ENCODE peak calls at places on chromosome 10, in ten cellular contexts. C, F, H, X, W, I, L, K, M and J are unnamed samples.

GRCh38 chr10:109866168-109866994 is 56.9 kb downstream of the XPNPEP1 start:
- DNase-seq in C (peak; percentile 49), F (peak; percentile 37), H (no peak), X (peak; percentile 25), W (no peak), I (peak; percentile 28), L (no peak), K (peak; percentile 60), M (no peak), J (no peak)

GRCh38 chr10:118582511-118582910 is 12.9 kb downstream of the PRLHR start:
- DNase-seq in C (no peak), F (no peak), H (no peak), X (no peak), W (no peak), I (no peak), L (no peak), K (no peak), M (no peak), J (no peak)

GRCh38 chr10:124728830-124729661 is 15.1 kb downstream of the FAM53B start:
- DNase-seq in C (no peak), F (no peak), H (no peak), X (no peak), W (no peak), I (no peak), L (no peak), K (no peak), M (no peak), J (no peak)

GRCh38 chr10:69437321-69438259 is 13.7 kb upstream of the TSPAN15 start:
- DNase-seq in C (no peak), F (no peak), H (no peak), X (no peak), W (no peak), I (no peak), L (no peak), K (no peak), M (no peak), J (no peak)

GRCh38 chr10:62724465-62724864 is 80.1 kb upstream of the ADO start:
- DNase-seq in C (no peak), F (no peak), H (no peak), X (no peak), W (no peak), I (no peak), L (no peak), K (no peak), M (no peak), J (no peak)

GRCh38 chr10:338176-339037 is 203.2 kb downstream of the ZMYND11 start:
- DNase-seq in C (no peak), F (no peak), H (no peak), X (peak; percentile 36), W (peak; percentile 73), I (no peak), L (peak; percentile 78), K (no peak), M (no peak), J (no peak)

GRCh38 chr10:34816067-34817002 is 1.2 kb upstream of the PARD3 start:
- DNase-seq in C (peak; percentile 54), F (peak; percentile 55), H (peak; percentile 41), X (no peak), W (no peak), I (peak; percentile 30), L (peak; percentile 40), K (peak; percentile 43), M (peak; percentile 56), J (peak; percentile 44)

GRCh38 chr10:121988361-121989324 is at the start of gene TACC2:
- DNase-seq in C (no peak), F (no peak), H (no peak), X (no peak), W (no peak), I (no peak), L (no peak), K (no peak), M (peak; percentile 79), J (no peak)

GRCh38 chr10:98310721-98311120 is 42.7 kb upstream of the LOXL4 start:
- DNase-seq in C (no peak), F (no peak), H (no peak), X (no peak), W (no peak), I (no peak), L (no peak), K (no peak), M (no peak), J (no peak)

GRCh38 chr10:98307916-98308315 is 39.9 kb upstream of the LOXL4 start:
- DNase-seq in C (no peak), F (no peak), H (no peak), X (no peak), W (no peak), I (no peak), L (no peak), K (no peak), M (no peak), J (no peak)

GRCh38 chr10:98308602-98309365 is 40.8 kb upstream of the LOXL4 start:
- DNase-seq in C (no peak), F (no peak), H (no peak), X (no peak), W (no peak), I (no peak), L (no peak), K (peak; percentile 45), M (no peak), J (no peak)

GRCh38 chr10:98312349-98312748 is 44.4 kb upstream of the LOXL4 start:
- DNase-seq in C (no peak), F (no peak), H (no peak), X (no peak), W (no peak), I (no peak), L (no peak), K (no peak), M (no peak), J (no peak)

DNA sequence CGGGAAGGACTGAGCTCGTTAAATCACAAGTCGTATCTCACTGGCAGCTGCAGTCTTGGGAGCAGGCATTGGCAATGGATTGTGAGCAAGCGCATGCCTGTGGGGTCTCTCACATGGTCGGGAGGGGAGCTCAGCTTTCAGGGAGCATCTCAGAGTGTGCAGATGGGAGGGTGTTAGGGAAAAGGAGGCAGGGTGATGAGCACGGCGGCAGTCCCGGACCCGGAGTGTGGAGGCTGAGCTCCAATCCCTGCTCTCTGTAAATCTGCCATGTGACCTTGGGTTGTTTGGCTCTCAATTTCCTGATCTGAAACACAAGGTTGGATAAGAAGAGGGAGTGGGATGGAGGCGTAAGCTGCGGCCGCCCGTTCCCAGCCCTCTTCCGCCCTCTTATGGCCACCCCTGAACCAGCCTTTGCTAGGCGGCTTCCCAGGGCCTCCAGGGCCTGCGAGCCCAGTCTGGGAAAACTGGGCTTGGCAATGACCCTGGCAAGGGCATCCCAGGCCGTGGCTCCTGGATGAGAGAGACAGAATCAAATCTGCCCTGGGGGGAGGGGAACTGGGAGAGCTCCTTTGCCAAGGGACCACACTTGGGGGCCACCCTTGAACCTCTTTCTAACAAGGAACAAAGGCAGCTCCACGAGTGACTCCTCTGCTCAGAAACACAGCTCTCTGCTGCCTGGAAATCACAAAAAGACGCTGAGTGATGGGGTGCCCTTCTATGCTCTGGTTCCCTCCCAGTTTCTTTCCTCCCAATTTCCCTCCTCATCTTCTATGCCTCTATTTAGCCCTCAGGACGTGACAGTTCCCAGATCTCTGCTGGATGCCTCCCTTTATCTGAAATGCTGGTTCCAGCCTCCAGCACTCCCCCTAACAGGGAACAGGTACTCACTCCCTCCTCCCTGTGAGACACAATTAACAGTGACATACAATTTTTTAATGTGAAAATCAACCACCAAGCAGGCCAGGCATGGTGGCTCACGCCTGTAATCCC is 41.7 kb upstream of the LOXL4 start:
- DNase-seq in C (peak; percentile 87), F (peak; percentile 83), H (peak; percentile 77), X (peak; percentile 71), W (peak; percentile 66), I (peak; percentile 81), L (peak; percentile 88), K (peak; percentile 82), M (peak; percentile 88), J (peak; percentile 38)
- TF ChIP-seq CTCF in C (peak; percentile 95), F (peak; percentile 63), H (peak; percentile 74), X (peak; percentile 95), W (peak; percentile 69), I (peak; percentile 57), L (peak; percentile 95), K (peak; percentile 85), M (peak; percentile 86), J (peak; percentile 32)

GRCh38 chr10:48716393-48716792 is 31.7 kb downstream of the WDFY4 start:
- DNase-seq in C (no peak), F (no peak), H (no peak), X (no peak), W (no peak), I (no peak), L (no peak), K (no peak), M (no peak), J (no peak)
- TF ChIP-seq CTCF in C (no peak), F (no peak), H (no peak), X (no peak), W (no peak), I (no peak), L (no peak), K (peak; percentile 20), M (no peak), J (no peak)

GRCh38 chr10:103855424-103855823 is at the start of gene SH3PXD2A:
- DNase-seq in C (peak; percentile 33), F (no peak), H (peak; percentile 70), X (no peak), W (no peak), I (peak; percentile 58), L (no peak), K (peak; percentile 83), M (peak; percentile 70), J (peak; percentile 50)

GRCh38 chr10:103853428-103854264 is 1.7 kb downstream of the SH3PXD2A start:
- DNase-seq in C (no peak), F (no peak), H (no peak), X (no peak), W (no peak), I (no peak), L (peak; percentile 22), K (no peak), M (no peak), J (no peak)

GRCh38 chr10:103855852-103856496 is 598 bp upstream of the SH3PXD2A start:
- DNase-seq in C (no peak), F (no peak), H (no peak), X (no peak), W (no peak), I (no peak), L (no peak), K (peak; percentile 49), M (no peak), J (no peak)

GRCh38 chr10:103854265-103854686 is 1.1 kb downstream of the SH3PXD2A start:
- DNase-seq in C (no peak), F (no peak), H (peak; percentile 65), X (no peak), W (no peak), I (peak; percentile 33), L (peak; percentile 33), K (peak; percentile 65), M (no peak), J (no peak)

DNA sequence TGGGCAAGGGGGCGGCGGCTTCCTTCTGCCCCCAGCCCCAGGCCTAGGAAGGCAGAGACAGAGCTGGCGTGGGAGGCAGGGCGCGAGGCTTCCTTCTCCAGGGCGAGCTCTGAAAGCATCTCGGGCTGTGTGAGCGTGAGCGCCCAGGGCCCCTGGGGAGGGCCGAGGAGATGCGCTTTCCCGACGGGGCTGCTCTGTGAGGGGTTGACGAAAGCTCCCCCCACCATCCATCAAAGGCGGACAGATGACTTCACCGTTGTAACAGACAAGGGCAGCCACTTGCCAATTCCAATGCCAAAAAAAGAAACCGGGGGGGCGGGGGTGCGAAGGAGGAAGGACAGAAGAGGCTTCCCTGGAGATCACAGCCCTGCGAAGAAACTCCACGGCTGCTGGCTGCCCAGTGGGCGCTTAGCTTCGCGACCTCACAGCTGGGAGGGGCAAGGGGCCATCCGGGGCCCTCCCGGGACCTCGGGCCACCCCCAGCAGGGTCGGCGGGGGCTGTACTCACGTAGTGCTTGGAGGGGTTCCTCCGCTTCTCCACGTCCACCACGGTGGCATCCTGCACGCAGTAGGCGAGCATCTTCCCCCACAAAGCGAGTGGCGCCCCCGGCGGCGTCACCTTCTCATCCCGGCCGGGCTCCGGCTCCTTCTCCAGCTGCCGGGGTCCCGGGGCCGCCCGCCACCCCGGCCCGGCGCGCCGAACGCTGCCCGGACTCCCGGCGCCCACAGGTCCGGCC is 521 bp downstream of the SH3PXD2A start:
- DNase-seq in C (no peak), F (no peak), H (peak; percentile 66), X (no peak), W (no peak), I (peak; percentile 47), L (peak; percentile 41), K (peak; percentile 63), M (peak; percentile 77), J (peak; percentile 55)
- TF ChIP-seq CTCF in C (peak; percentile 29), F (no peak), H (no peak), X (peak; percentile 48), W (no peak), I (no peak), L (peak; percentile 39), K (peak; percentile 47), M (no peak), J (no peak)

DNA sequence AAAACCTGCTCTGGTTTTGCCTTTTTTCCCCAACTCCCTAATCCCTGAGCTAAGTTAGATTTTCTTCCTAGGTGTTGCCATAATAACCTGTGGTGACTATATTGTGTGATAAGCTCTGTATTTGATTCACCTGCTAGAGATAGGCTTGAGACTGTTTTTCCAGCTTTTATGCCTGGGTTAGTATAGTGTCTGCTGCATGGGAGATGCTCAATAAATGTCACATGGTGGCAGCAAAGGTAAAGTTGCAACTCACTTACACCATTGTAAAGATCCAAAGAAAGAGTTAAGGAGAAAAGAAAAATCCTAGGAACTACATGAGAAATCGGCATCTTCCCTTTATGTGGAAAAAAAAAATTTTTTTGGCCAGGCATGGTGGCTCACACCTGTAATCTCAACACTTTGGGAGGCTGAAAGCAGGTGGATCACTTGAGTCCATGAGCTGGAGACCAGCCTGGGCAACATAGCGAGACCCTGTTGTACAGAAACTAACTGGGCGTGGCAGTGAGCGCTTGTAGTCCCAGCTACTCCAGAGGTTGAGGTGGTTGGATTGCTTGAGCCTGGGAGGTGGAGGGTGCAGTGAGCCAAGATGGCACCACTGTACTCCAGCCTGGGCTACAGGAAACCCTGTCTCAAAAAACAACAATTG is 3.7 kb downstream of the CCNJ start:
- DNase-seq in C (no peak), F (no peak), H (no peak), X (no peak), W (no peak), I (no peak), L (no peak), K (no peak), M (no peak), J (no peak)
- TF ChIP-seq CTCF in C (no peak), F (no peak), H (no peak), X (no peak), W (no peak), I (no peak), L (no peak), K (peak; percentile 17), M (no peak), J (no peak)